ENCODE peak calls at places on chromosomes 2 and 18, in five cellular contexts. D, Q, V, I and R are unnamed samples.

GRCh38 chr2:119025762-119026351 is 83.9 kb downstream of the MARCO start:
- DNase-seq in D (peak; percentile 34), Q (no peak), V (no peak), I (no peak), R (no peak)

GRCh38 chr2:30670453-30670852 is 136.8 kb downstream of the CAPN13 start:
- DNase-seq in D (no peak), Q (no peak), V (no peak), I (no peak), R (no peak)

GRCh38 chr2:15243762-15244161 is 317.4 kb downstream of the NBAS start:
- DNase-seq in D (no peak), Q (no peak), V (no peak), I (peak; percentile 27), R (no peak)

GRCh38 chr18:54147439-54147838 is 77.0 kb downstream of the MBD2 start:
- DNase-seq in D (no peak), Q (no peak), V (peak; percentile 61), I (no peak), R (no peak)

GRCh38 chr2:28325567-28326468 is 66.8 kb upstream of the FOSL2 start:
- DNase-seq in D (no peak), Q (no peak), V (no peak), I (no peak), R (peak; percentile 72)

GRCh38 chr2:45256173-45256866 is 247.1 kb upstream of the SIX2 start:
- DNase-seq in D (no peak), Q (no peak), V (no peak), I (no peak), R (no peak)

GRCh38 chr2:100036793-100037192 is 105.6 kb downstream of the AFF3 start:
- DNase-seq in D (no peak), Q (no peak), V (no peak), I (no peak), R (no peak)

GRCh38 chr2:34419856-34420255 is 820.8 kb upstream of the FAM98A start:
- DNase-seq in D (no peak), Q (no peak), V (no peak), I (peak; percentile 4), R (no peak)

GRCh38 chr18:34494359-34494696 is 215.8 kb upstream of the DTNA start:
- DNase-seq in D (no peak), Q (no peak), V (no peak), I (no peak), R (no peak)

GRCh38 chr18:45330170-45330594 is 285.1 kb upstream of the SLC14A2 start:
- DNase-seq in D (no peak), Q (no peak), V (no peak), I (no peak), R (no peak)

GRCh38 chr2:238966274-238966937 is 118.5 kb downstream of the TWIST2 start:
- DNase-seq in D (peak; percentile 29), Q (no peak), V (no peak), I (no peak), R (no peak)

GRCh38 chr18:54558609-54559585 is 32.1 kb upstream of the DYNAP start:
- DNase-seq in D (no peak), Q (no peak), V (peak; percentile 13), I (peak; percentile 10), R (no peak)

GRCh38 chr2:98807221-98807620 is 76.3 kb upstream of the MGAT4A start:
- DNase-seq in D (no peak), Q (no peak), V (no peak), I (no peak), R (no peak)

GRCh38 chr2:158973111-158973510 is 4.7 kb downstream of the TANC1 start:
- DNase-seq in D (no peak), Q (no peak), V (no peak), I (peak; percentile 74), R (no peak)

GRCh38 chr2:207836526-207837133 is 66.9 kb upstream of the FZD5 start:
- DNase-seq in D (no peak), Q (no peak), V (no peak), I (no peak), R (no peak)

GRCh38 chr2:221596192-221596591 is 24.1 kb upstream of the EPHA4 start:
- DNase-seq in D (no peak), Q (no peak), V (no peak), I (peak; percentile 73), R (no peak)

GRCh38 chr2:22893773-22894517 is 491.0 kb upstream of the KLHL29 start:
- DNase-seq in D (no peak), Q (no peak), V (no peak), I (no peak), R (no peak)

GRCh38 chr2:96642564-96643350 is at the start of gene FER1L5:
- DNase-seq in D (no peak), Q (no peak), V (no peak), I (no peak), R (no peak)

GRCh38 chr2:63590621-63591408 is 2.1 kb downstream of the MDH1 start:
- DNase-seq in D (no peak), Q (no peak), V (no peak), I (no peak), R (no peak)

GRCh38 chr2:37654932-37655331 is 16.5 kb downstream of the CDC42EP3 start:
- DNase-seq in D (no peak), Q (no peak), V (peak; percentile 83), I (no peak), R (no peak)

GRCh38 chr2:159605441-159606178 is 10.7 kb downstream of the BAZ2B start:
- DNase-seq in D (no peak), Q (no peak), V (no peak), I (no peak), R (no peak)

GRCh38 chr2:42060028-42060427 is 12.2 kb downstream of the PKDCC start:
- DNase-seq in D (no peak), Q (no peak), V (no peak), I (no peak), R (no peak)

GRCh38 chr2:186853871-186854435 is 5.0 kb upstream of the ZSWIM2 start:
- DNase-seq in D (no peak), Q (no peak), V (no peak), I (no peak), R (no peak)

GRCh38 chr18:67515987-67516431 is 511 bp downstream of the DSEL start:
- DNase-seq in D (peak; percentile 91), Q (peak; percentile 64), V (peak; percentile 70), I (peak; percentile 81), R (peak; percentile 43)

GRCh38 chr18:49560277-49561126 is 1.4 kb upstream of the LIPG start:
- DNase-seq in D (peak; percentile 47), Q (no peak), V (no peak), I (peak; percentile 4), R (no peak)

GRCh38 chr18:49563130-49563540 is 1.3 kb downstream of the LIPG start:
- DNase-seq in D (no peak), Q (no peak), V (no peak), I (peak; percentile 44), R (no peak)

GRCh38 chr18:49561127-49561376 is 805 bp upstream of the LIPG start:
- DNase-seq in D (no peak), Q (no peak), V (no peak), I (no peak), R (no peak)

GRCh38 chr18:49562481-49563129 is 748 bp downstream of the LIPG start:
- DNase-seq in D (no peak), Q (no peak), V (no peak), I (peak; percentile 27), R (no peak)

GRCh38 chr18:49561377-49562193 is at the start of gene LIPG:
- DNase-seq in D (peak; percentile 88), Q (no peak), V (peak; percentile 67), I (peak; percentile 90), R (no peak)
- TF ChIP-seq CTCF in D (no peak), Q (no peak), V (no peak), I (no peak), R (no peak)

GRCh38 chr2:140085674-140086073 is 1305.5 kb upstream of the NXPH2 start:
- DNase-seq in D (no peak), Q (no peak), V (no peak), I (no peak), R (no peak)
- TF ChIP-seq CTCF in D (no peak), Q (no peak), V (no peak), I (no peak), R (no peak)

DNA sequence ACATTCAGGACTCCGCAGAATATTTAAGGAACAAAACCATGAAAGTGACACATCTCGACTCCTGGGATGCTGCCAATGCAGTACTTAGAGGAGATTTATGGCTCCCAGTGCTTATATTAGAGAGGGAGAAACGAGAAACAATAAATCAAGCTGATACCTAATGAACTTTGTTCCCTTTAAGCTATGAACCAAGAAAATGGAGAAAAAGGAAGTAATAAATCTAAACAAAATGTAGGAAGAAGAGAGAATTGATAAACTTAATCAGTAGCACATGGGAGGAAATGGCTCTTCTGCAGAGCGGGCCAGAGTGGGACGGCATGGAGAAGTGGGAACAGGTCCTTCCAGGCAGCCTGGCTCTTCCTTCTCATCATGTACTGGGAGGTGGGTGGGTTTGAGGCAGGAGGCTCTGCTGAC is 42.7 kb downstream of the NPPC start:
- DNase-seq in D (peak; percentile 57), Q (no peak), V (no peak), I (no peak), R (no peak)
- TF ChIP-seq CTCF in D (no peak), Q (no peak), V (no peak), I (no peak), R (no peak)

DNA sequence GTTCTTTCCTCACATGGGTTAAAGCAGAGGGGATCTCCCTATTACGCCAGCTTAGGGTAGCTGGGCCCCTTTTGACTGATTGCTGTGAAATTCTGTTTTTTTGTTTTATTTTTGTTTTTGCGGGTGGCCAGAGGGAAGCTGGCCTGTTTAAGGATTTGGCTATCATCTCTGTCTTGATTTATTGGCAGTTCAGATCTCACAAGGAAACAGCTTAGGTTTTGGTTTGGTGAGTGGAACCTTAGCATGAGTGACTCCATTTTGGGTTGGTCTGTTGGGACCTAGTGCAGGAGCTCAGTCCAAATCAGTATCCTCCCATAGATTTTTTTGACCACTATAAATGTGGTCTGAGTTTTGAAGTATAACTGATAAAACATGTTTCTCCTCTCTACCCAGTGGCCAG is 25.6 kb upstream of the NTSR2 start:
- DNase-seq in D (no peak), Q (no peak), V (no peak), I (no peak), R (no peak)
- TF ChIP-seq CTCF in D (no peak), Q (no peak), V (no peak), I (no peak), R (no peak)

DNA sequence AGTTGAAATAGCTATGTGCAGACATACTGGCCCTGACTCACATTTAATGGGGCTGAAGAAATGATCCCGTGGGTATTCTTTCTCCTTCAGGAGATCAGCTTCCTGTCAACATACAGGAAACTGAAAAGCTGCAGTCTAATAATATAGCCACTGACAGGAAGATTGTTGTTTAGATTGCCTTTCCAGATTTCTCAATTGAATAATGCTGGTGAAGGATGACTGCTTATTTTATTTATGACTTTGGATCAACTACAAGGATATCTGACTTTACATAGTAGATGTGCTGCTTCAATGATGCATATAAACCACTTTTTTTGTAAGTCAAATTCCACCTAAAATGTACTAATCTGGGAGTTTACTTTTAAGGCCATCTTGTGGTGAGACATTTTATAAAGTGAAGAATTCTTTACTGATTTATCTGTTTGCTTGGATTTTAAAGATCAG is 93.4 kb upstream of the MAP4K3 start:
- DNase-seq in D (no peak), Q (peak; percentile 67), V (no peak), I (no peak), R (no peak)
- TF ChIP-seq CTCF in D (no peak), Q (no peak), V (no peak), I (no peak), R (no peak)

DNA sequence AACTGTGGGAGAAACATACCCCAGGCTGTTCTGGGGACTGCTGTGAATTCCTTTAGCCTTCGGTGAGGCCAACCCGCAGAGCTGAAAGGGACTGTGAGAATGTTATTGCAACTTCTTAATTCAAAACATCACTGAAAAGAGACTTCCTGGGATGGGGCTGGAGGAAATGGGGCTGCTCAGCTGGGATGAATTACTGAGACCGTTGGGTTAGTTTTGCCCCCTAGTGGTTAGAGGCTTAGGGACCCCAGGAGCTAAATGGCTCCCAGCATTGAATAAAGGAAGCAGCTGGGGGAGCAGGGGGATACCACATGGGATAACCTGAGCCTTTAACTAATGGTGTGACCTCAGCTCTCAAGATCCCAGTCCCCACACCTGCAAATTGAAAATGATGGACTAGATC is 941.1 kb upstream of the FANCL start:
- DNase-seq in D (no peak), Q (peak; percentile 34), V (no peak), I (peak; percentile 6), R (no peak)
- TF ChIP-seq CTCF in D (no peak), Q (peak; percentile 66), V (peak; percentile 49), I (no peak), R (peak; percentile 32)